ENCODE peak calls at places on chromosomes 2 and 18, in nine cellular contexts. H is MCF 10A; A is stimulated activated CD4-positive, alpha-beta T cell treated with anti-CD3 and anti-CD28 coated beads, Interleukin-2, amount 100 ng/mL, for 4 hours; Y is anterior cingulate cortex; R is stimulated activated CD8-positive, alpha-beta memory T cell treated with anti-CD3 and anti-CD28 coated beads, Interleukin-7, amount 100 ng/mL, for 1 hour; Z is kidney; N is GM19239; I is caudate nucleus; F is non-pigmented ciliary epithelial cell. T is an unnamed sample.

GRCh38 chr2:181070119-181070833 is 89.9 kb downstream of the UBE2E3 start:
- DNase-seq in I (no peak), A (no peak), H (peak), N (no peak), Z (no peak), R (no peak), F (peak), Y (no peak), T (no peak)

GRCh38 chr2:37652199-37652640 is 19.2 kb downstream of the CDC42EP3 start:
- DNase-seq in A (no peak), H (peak), I (no peak), N (no peak), Y (no peak), Z (no peak), F (peak), R (no peak), T (no peak)

GRCh38 chr2:88227446-88227845 is 57.3 kb downstream of the THNSL2 start:
- DNase-seq in H (no peak), Z (no peak), A (no peak), Y (no peak), N (no peak), F (peak), R (no peak), I (no peak), T (no peak)

GRCh38 chr2:169091761-169092523 is 22.6 kb downstream of the DHRS9 start:
- DNase-seq in I (no peak), A (no peak), F (no peak), Y (no peak), Z (no peak), R (no peak), N (no peak), H (peak), T (peak)

GRCh38 chr2:235080108-235080507 is 128.3 kb downstream of the SH3BP4 start:
- DNase-seq in I (no peak), F (no peak), N (no peak), A (no peak), H (no peak), Z (no peak), Y (no peak), R (no peak), T (no peak)

GRCh38 chr2:238573065-238573778 is 146.5 kb downstream of the ASB1 start:
- DNase-seq in I (no peak), Z (peak), H (peak), N (peak), F (no peak), A (no peak), R (no peak), Y (no peak), T (no peak)

GRCh38 chr2:241659150-241659739 is 21.8 kb downstream of the ATG4B start:
- DNase-seq in Y (peak), N (no peak), Z (peak), A (no peak), R (no peak), I (peak), H (peak), F (no peak), T (peak)

GRCh38 chr2:101188683-101189405 is 37.7 kb upstream of the TBC1D8 start:
- DNase-seq in N (no peak), A (no peak), Z (no peak), I (no peak), Y (no peak), H (peak), R (no peak), F (no peak), T (no peak)

GRCh38 chr2:54767921-54768320 is 44.5 kb downstream of the EML6 start:
- DNase-seq in F (peak), R (no peak), I (no peak), N (no peak), Z (no peak), Y (no peak), H (peak), A (no peak), T (no peak)

GRCh38 chr2:152376968-152377367 is 42.0 kb downstream of the FMNL2 start:
- DNase-seq in R (no peak), Y (no peak), H (peak), I (no peak), N (no peak), F (no peak), Z (no peak), A (no peak), T (no peak)

GRCh38 chr2:7437716-7438648 is 520.8 kb downstream of the RNF144A start:
- DNase-seq in H (no peak), Z (no peak), A (no peak), N (no peak), I (no peak), Y (no peak), F (no peak), R (no peak), T (no peak)

GRCh38 chr2:48723125-48723524 is 32.4 kb downstream of the LHCGR start:
- DNase-seq in F (peak), Y (no peak), A (no peak), N (no peak), Z (no peak), I (no peak), H (no peak), R (no peak), T (no peak)

GRCh38 chr18:3624818-3625716 is 175.1 kb downstream of the TGIF1 start:
- DNase-seq in A (peak), Z (no peak), F (peak), H (peak), N (no peak), Y (no peak), R (no peak), I (no peak), T (no peak)

GRCh38 chr2:239143858-239144712 is 256.7 kb downstream of the HDAC4 start:
- DNase-seq in F (peak), Y (no peak), H (peak), A (no peak), R (no peak), I (peak), N (peak), Z (no peak), T (no peak)

GRCh38 chr2:70835643-70836042 is at the start of gene CD207:
- DNase-seq in F (no peak), Y (no peak), R (no peak), Z (no peak), N (no peak), A (no peak), I (no peak), H (no peak), T (no peak)

GRCh38 chr2:161412346-161412745 is 3.8 kb upstream of the TBR1 start:
- DNase-seq in Z (no peak), N (no peak), F (no peak), R (no peak), I (no peak), Y (no peak), A (no peak), H (no peak), T (no peak)

GRCh38 chr2:72744049-72744448 is 81.8 kb downstream of the EXOC6B start:
- DNase-seq in F (peak), Z (no peak), N (no peak), I (no peak), H (peak), Y (no peak), R (no peak), A (no peak), T (no peak)

GRCh38 chr2:169361706-169362345 is 508 bp downstream of the LRP2 start:
- DNase-seq in I (peak), Z (peak), H (no peak), R (no peak), A (no peak), F (no peak), N (no peak), Y (no peak), T (no peak)

GRCh38 chr2:207252979-207253640 is 87.4 kb upstream of the KLF7 start:
- DNase-seq in H (no peak), R (no peak), A (no peak), N (no peak), F (no peak), Y (no peak), Z (no peak), I (no peak), T (no peak)

GRCh38 chr2:157900203-157900602 is 24.1 kb upstream of the ACVR1 start:
- DNase-seq in N (no peak), I (no peak), H (peak), R (no peak), A (no peak), Y (no peak), F (no peak), Z (no peak), T (no peak)

GRCh38 chr2:118530976-118531375 is 316.5 kb downstream of the EN1 start:
- DNase-seq in N (no peak), H (peak), I (no peak), Y (no peak), F (no peak), Z (no peak), R (no peak), A (no peak), T (no peak)

GRCh38 chr18:42261731-42262130 is 306.7 kb downstream of the PIK3C3 start:
- DNase-seq in I (no peak), R (no peak), Z (no peak), Y (no peak), F (no peak), N (no peak), A (no peak), H (no peak), T (no peak)

GRCh38 chr2:215556979-215557378 is 121.1 kb upstream of the FN1 start:
- DNase-seq in F (no peak), Y (no peak), A (no peak), I (no peak), H (peak), N (no peak), Z (no peak), R (no peak), T (no peak)

GRCh38 chr2:51953931-51954330 is 922.0 kb upstream of the NRXN1 start:
- DNase-seq in R (no peak), I (no peak), Y (no peak), F (peak), H (no peak), N (no peak), A (no peak), Z (no peak), T (no peak)

GRCh38 chr2:173657996-173658717 is 303.5 kb downstream of the CDCA7 start:
- DNase-seq in R (no peak), N (no peak), I (no peak), A (no peak), H (peak), Z (no peak), F (peak), Y (no peak), T (no peak)

GRCh38 chr18:39571511-39571910 is 2005.9 kb upstream of the CELF4 start:
- DNase-seq in I (no peak), N (peak), R (no peak), Y (no peak), F (no peak), Z (no peak), A (no peak), H (peak), T (no peak)

GRCh38 chr2:42371621-42372473 is 10.8 kb upstream of the COX7A2L start:
- DNase-seq in Z (no peak), H (peak), Y (no peak), I (no peak), N (no peak), F (no peak), R (no peak), A (no peak), T (peak)

GRCh38 chr2:169015943-169016342 is 15.2 kb downstream of the ABCB11 start:
- DNase-seq in N (no peak), Y (no peak), R (no peak), A (no peak), I (no peak), F (no peak), Z (no peak), H (no peak), T (no peak)

GRCh38 chr2:228709788-228710371 is 528.4 kb upstream of the SPHKAP start:
- DNase-seq in A (no peak), Z (no peak), H (no peak), Y (no peak), F (no peak), N (no peak), R (no peak), I (no peak), T (no peak)

GRCh38 chr2:15223887-15224286 is 337.2 kb downstream of the NBAS start:
- DNase-seq in N (no peak), A (no peak), I (no peak), H (peak), Z (no peak), R (no peak), Y (no peak), F (peak), T (no peak)

GRCh38 chr2:181787310-181788048 is 104.1 kb upstream of the ITPRID2 start:
- DNase-seq in N (no peak), Y (no peak), I (no peak), R (no peak), H (no peak), F (no peak), A (no peak), Z (no peak), T (no peak)

GRCh38 chr2:3192281-3192818 is 185.3 kb downstream of the EIPR1 start:
- DNase-seq in H (no peak), I (no peak), A (no peak), Z (no peak), Y (no peak), N (no peak), F (no peak), R (no peak), T (no peak)